ENCODE peak calls at places on chromosomes 1 and 21, in ten cellular contexts. M, T, G, F, D, E, A, W, V and R are unnamed samples.

GRCh38 chr1:66256629-66257575 is 277.1 kb upstream of the SGIP1 start:
- DNase-seq in M (no peak), T (no peak), G (no peak), F (no peak), D (no peak), E (no peak), A (no peak), W (no peak), V (no peak), R (no peak)

GRCh38 chr1:51519857-51520699 is 1.0 kb upstream of the EPS15 start:
- DNase-seq in M (no peak), T (no peak), G (no peak), F (no peak), D (no peak), E (no peak), A (no peak), W (no peak), V (no peak), R (no peak)

GRCh38 chr1:110618668-110619067 is 12.5 kb upstream of the KCNA2 start:
- DNase-seq in M (no peak), T (no peak), G (no peak), F (no peak), D (no peak), E (no peak), A (no peak), W (no peak), V (no peak), R (no peak)

GRCh38 chr1:29508458-29509107 is 272.3 kb downstream of the PTPRU start:
- DNase-seq in M (no peak), T (no peak), G (no peak), F (no peak), D (no peak), E (no peak), A (no peak), W (no peak), V (no peak), R (no peak)

GRCh38 chr1:234532511-234532922 is 53.5 kb upstream of the TARBP1 start:
- DNase-seq in M (no peak), T (peak), G (no peak), F (peak), D (no peak), E (no peak), A (no peak), W (no peak), V (no peak), R (no peak)

GRCh38 chr1:246213947-246214346 is 293.1 kb downstream of the SMYD3 start:
- DNase-seq in M (no peak), T (no peak), G (no peak), F (no peak), D (no peak), E (no peak), A (no peak), W (no peak), V (no peak), R (no peak)

GRCh38 chr1:85411567-85412312 is 53.2 kb downstream of the DDAH1 start:
- DNase-seq in M (no peak), T (no peak), G (no peak), F (no peak), D (no peak), E (no peak), A (no peak), W (peak), V (no peak), R (no peak)

GRCh38 chr1:10057305-10057704 is 24.5 kb downstream of the UBE4B start:
- DNase-seq in M (no peak), T (no peak), G (no peak), F (no peak), D (no peak), E (no peak), A (no peak), W (no peak), V (no peak), R (no peak)

GRCh38 chr1:55064861-55065263 is 25.5 kb downstream of the PCSK9 start:
- DNase-seq in M (no peak), T (no peak), G (no peak), F (peak), D (no peak), E (no peak), A (no peak), W (no peak), V (peak), R (no peak)

GRCh38 chr1:208043690-208044089 is 132.8 kb upstream of the CD34 start:
- DNase-seq in M (no peak), T (no peak), G (no peak), F (peak), D (no peak), E (no peak), A (no peak), W (no peak), V (no peak), R (peak)

GRCh38 chr1:155145491-155145890 is 5.2 kb upstream of the DPM3 start:
- DNase-seq in M (no peak), T (no peak), G (no peak), F (no peak), D (no peak), E (no peak), A (no peak), W (no peak), V (no peak), R (no peak)

GRCh38 chr1:47478090-47478489 is 40.2 kb downstream of the FOXD2 start:
- DNase-seq in M (no peak), T (peak), G (no peak), F (no peak), D (no peak), E (peak), A (no peak), W (no peak), V (peak), R (no peak)

GRCh38 chr21:46605759-46606426 is 1.0 kb upstream of the S100B start:
- DNase-seq in M (no peak), T (peak), G (peak), F (no peak), D (no peak), E (no peak), A (no peak), W (no peak), V (peak), R (peak)

GRCh38 chr1:224880593-224881307 is 48.7 kb upstream of the DNAH14 start:
- DNase-seq in M (peak), T (peak), G (no peak), F (no peak), D (no peak), E (no peak), A (no peak), W (peak), V (no peak), R (no peak)

GRCh38 chr1:229165327-229165726 is 105.6 kb upstream of the RAB4A start:
- DNase-seq in M (no peak), T (no peak), G (no peak), F (no peak), D (no peak), E (no peak), A (no peak), W (no peak), V (no peak), R (no peak)

GRCh38 chr1:3454811-3455618 is 550 bp downstream of the ARHGEF16 start:
- DNase-seq in M (peak), T (peak), G (peak), F (no peak), D (peak), E (peak), A (no peak), W (peak), V (peak), R (no peak)

GRCh38 chr1:218480691-218481099 is 135.6 kb downstream of the TGFB2 start:
- DNase-seq in M (no peak), T (no peak), G (no peak), F (no peak), D (no peak), E (peak), A (no peak), W (no peak), V (no peak), R (no peak)

GRCh38 chr1:109782514-109782913 is 18.8 kb upstream of the EPS8L3 start:
- DNase-seq in M (peak), T (no peak), G (no peak), F (no peak), D (no peak), E (no peak), A (no peak), W (no peak), V (no peak), R (peak)

GRCh38 chr1:110050602-110051261 is 16.3 kb downstream of the STRIP1 start:
- DNase-seq in M (no peak), T (no peak), G (no peak), F (no peak), D (no peak), E (no peak), A (no peak), W (no peak), V (no peak), R (no peak)

GRCh38 chr1:1230656-1231399 is 973 bp downstream of the SDF4 start:
- DNase-seq in M (no peak), T (peak), G (no peak), F (peak), D (no peak), E (no peak), A (no peak), W (no peak), V (no peak), R (no peak)
- TF ChIP-seq CTCF in M (no peak), T (peak), G (no peak), F (no peak), D (no peak), E (no peak), A (peak), W (peak), V (no peak), R (no peak)

GRCh38 chr1:106022312-106022902 is 1034.1 kb upstream of the PRMT6 start:
- DNase-seq in M (no peak), T (no peak), G (no peak), F (no peak), D (no peak), E (peak), A (no peak), W (no peak), V (no peak), R (no peak)
- TF ChIP-seq CTCF in M (no peak), T (peak), G (no peak), F (no peak), D (peak), E (peak), A (peak), W (peak), V (peak), R (no peak)

GRCh38 chr21:42061866-42062542 is 9.1 kb upstream of the UMODL1 start:
- DNase-seq in M (no peak), T (peak), G (peak), F (no peak), D (no peak), E (no peak), A (no peak), W (peak), V (no peak), R (peak)
- TF ChIP-seq CTCF in M (no peak), T (no peak), G (no peak), F (no peak), D (no peak), E (no peak), A (no peak), W (no peak), V (no peak), R (no peak)

DNA sequence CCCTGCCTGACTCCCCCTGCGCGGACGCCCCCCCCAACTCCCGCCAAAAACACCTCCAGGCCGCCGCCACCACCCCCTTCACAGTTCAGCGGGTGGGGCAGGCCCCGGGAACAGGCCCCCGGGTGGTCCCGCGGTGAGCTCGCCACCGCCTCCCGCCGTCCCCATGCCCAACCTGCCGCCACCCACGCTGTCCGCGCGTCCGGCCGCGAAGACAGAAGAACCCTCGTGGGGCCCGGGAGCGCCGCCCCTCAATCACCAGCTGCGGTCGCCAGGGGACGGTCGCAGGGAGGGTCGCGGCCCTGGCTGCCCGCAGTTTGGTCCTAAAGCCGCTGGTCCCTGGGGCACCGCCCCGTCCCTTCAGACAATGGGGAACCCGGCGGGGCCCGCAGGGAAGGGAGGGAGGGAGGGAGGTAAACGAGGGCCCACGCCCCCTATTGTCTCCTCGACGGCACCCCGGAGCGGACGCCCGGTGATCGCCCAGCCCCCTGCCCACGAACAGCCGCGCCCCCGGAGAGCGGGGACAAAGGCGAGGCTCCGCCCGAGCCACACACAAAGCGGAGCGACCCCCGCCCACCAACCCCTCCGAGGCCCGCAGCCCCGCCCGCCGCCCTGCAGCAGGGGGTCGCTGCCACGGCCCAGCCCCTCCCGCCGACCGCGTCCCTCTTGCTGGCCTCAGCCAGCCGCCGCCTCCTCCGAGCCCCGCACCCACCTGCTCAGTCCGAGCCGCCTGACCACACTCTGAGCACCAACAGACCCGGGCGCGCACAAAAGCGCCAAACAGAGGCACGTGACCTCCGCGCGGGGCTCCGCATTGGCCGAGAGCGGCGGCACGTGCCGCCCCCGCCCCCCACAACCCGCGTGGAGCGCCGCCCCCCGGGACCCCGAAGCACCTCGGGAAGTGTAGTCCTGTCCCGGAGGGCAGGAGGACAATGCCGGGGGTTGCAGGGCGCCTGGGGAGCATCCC is at the start of gene STMN1:
- DNase-seq in M (peak), T (peak), G (peak), F (peak), D (peak), E (peak), A (peak), W (peak), V (peak), R (peak)
- TF ChIP-seq CTCF in M (no peak), T (no peak), G (no peak), F (no peak), D (peak), E (no peak), A (no peak), W (no peak), V (no peak), R (no peak)

DNA sequence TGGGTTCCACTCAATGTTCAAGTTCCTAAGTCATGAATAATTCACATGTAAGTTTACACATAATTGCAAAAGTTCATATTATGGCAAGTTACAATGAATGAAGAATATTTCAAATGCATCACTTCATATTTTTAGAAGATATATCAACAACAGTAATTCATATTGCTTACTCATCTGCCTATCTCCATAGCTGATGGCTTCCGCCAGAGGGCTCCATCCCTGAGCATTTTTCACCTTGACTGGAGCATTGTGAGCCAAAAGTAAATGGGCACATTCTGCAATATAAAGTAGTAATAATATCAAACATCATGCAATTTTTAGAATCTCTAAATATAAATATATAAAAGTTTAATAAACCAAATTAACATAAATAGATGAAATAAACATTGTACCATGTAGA is 29.8 kb downstream of the ANKRD13C start:
- DNase-seq in M (no peak), T (no peak), G (no peak), F (no peak), D (no peak), E (no peak), A (no peak), W (no peak), V (no peak), R (no peak)
- TF ChIP-seq CTCF in M (no peak), T (no peak), G (no peak), F (no peak), D (no peak), E (no peak), A (no peak), W (peak), V (no peak), R (no peak)

GRCh38 chr1:20703124-20703756 is 14.6 kb downstream of the KIF17 start:
- DNase-seq in M (no peak), T (no peak), G (no peak), F (no peak), D (no peak), E (no peak), A (no peak), W (no peak), V (no peak), R (no peak)

GRCh38 chr1:20702416-20702815 is 15.4 kb downstream of the KIF17 start:
- DNase-seq in M (no peak), T (no peak), G (no peak), F (no peak), D (no peak), E (no peak), A (no peak), W (peak), V (no peak), R (no peak)

GRCh38 chr1:20701446-20701845 is 16.4 kb downstream of the KIF17 start:
- DNase-seq in M (no peak), T (no peak), G (no peak), F (no peak), D (no peak), E (no peak), A (no peak), W (no peak), V (no peak), R (no peak)

GRCh38 chr1:20700636-20701215 is 17.1 kb downstream of the KIF17 start:
- DNase-seq in M (no peak), T (no peak), G (no peak), F (no peak), D (no peak), E (no peak), A (no peak), W (no peak), V (no peak), R (no peak)

DNA sequence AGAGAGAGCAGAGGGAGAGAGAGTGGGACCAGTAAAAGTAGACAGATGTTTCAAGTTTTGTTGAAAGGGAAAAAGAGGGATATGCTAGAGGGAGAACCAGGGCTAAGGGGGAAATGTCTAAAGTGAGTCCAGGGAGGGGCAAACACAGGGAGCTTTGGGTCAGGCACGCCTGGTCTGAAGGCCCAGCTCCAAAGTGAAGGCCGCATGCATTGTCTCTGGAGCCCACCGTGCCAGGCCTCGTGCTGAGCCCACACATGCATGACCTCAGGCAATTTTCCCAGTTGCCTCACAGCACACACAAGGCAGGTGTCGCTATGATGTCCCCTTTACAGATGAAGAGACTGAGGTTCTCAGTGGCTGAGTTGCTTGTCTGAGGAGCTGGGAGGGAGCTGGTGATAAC is 16.0 kb downstream of the KIF17 start:
- DNase-seq in M (no peak), T (no peak), G (no peak), F (no peak), D (no peak), E (no peak), A (no peak), W (no peak), V (no peak), R (no peak)
- TF ChIP-seq CTCF in M (no peak), T (no peak), G (no peak), F (no peak), D (no peak), E (no peak), A (no peak), W (no peak), V (no peak), R (no peak)

GRCh38 chr21:22795644-22796043 is 1797.4 kb downstream of the NCAM2 start:
- DNase-seq in M (no peak), T (no peak), G (no peak), F (no peak), D (no peak), E (no peak), A (no peak), W (no peak), V (no peak), R (no peak)

GRCh38 chr21:22791376-22791775 is 1793.2 kb downstream of the NCAM2 start:
- DNase-seq in M (no peak), T (no peak), G (no peak), F (no peak), D (no peak), E (no peak), A (no peak), W (no peak), V (no peak), R (no peak)

GRCh38 chr21:22795091-22795490 is 1796.9 kb downstream of the NCAM2 start:
- DNase-seq in M (no peak), T (no peak), G (no peak), F (no peak), D (no peak), E (no peak), A (no peak), W (no peak), V (no peak), R (no peak)

GRCh38 chr21:22796147-22796546 is 1797.9 kb downstream of the NCAM2 start:
- DNase-seq in M (no peak), T (no peak), G (no peak), F (no peak), D (no peak), E (no peak), A (no peak), W (no peak), V (no peak), R (no peak)

DNA sequence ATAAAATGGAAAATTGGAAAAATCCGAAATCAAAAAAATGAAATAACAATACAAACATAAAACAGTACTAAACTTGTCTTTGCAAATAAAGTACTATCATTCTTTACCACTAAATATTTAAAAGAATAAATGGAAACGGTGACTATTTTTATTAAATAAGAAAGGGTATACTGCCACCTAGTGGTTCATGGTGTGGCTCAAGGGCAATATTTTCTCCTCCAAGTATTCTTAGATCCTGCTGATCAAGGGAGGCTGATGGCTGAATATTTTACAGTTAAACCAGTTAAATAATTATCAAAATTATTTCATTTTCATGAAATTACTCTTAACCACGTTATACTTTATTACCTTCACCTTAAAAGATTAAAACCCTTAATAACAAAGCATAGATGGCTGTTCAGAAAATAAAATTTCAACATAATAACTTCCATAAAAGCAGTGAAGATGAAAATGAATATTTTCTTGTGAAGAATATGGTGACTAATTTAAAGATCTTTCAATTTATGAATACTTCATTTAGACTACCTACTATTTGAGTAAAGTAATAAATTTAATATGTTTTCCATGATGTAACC is 1793.9 kb downstream of the NCAM2 start:
- DNase-seq in M (no peak), T (no peak), G (no peak), F (no peak), D (peak), E (peak), A (no peak), W (peak), V (no peak), R (no peak)
- TF ChIP-seq CTCF in M (peak), T (peak), G (peak), F (peak), D (peak), E (peak), A (peak), W (peak), V (peak), R (peak)

GRCh38 chr21:42668193-42668592 is 14.8 kb downstream of the PDE9A start:
- DNase-seq in M (no peak), T (no peak), G (no peak), F (no peak), D (no peak), E (no peak), A (no peak), W (no peak), V (no peak), R (no peak)

GRCh38 chr21:42670058-42670830 is 16.8 kb downstream of the PDE9A start:
- DNase-seq in M (no peak), T (no peak), G (no peak), F (no peak), D (no peak), E (no peak), A (no peak), W (no peak), V (no peak), R (no peak)

GRCh38 chr21:42668620-42669019 is 15.2 kb downstream of the PDE9A start:
- DNase-seq in M (no peak), T (no peak), G (no peak), F (no peak), D (no peak), E (no peak), A (no peak), W (no peak), V (no peak), R (no peak)

GRCh38 chr21:42670884-42671283 is 17.5 kb downstream of the PDE9A start:
- DNase-seq in M (no peak), T (no peak), G (no peak), F (no peak), D (no peak), E (no peak), A (no peak), W (no peak), V (no peak), R (no peak)

GRCh38 chr21:42669069-42669468 is 15.6 kb downstream of the PDE9A start:
- DNase-seq in M (peak), T (no peak), G (no peak), F (no peak), D (no peak), E (no peak), A (no peak), W (no peak), V (no peak), R (no peak)
- TF ChIP-seq CTCF in M (no peak), T (no peak), G (no peak), F (no peak), D (no peak), E (no peak), A (peak), W (peak), V (no peak), R (no peak)

GRCh38 chr1:77779529-77780281 is at the start of gene MIGA1:
- DNase-seq in M (peak), T (peak), G (peak), F (peak), D (peak), E (peak), A (peak), W (peak), V (peak), R (peak)
- TF ChIP-seq CTCF in M (no peak), T (no peak), G (no peak), F (no peak), D (no peak), E (no peak), A (no peak), W (no peak), V (no peak), R (no peak)